ENCODE peak calls at places on chromosomes 2 and 18, in eight cellular contexts. A, Z, I, H, O, T, Q and E are unnamed samples.

GRCh38 chr2:175414872-175415487 is 233.5 kb upstream of the ATP5MC3 start:
- DNase-seq in A (peak; percentile 63), Z (peak; percentile 66), I (peak; percentile 62), H (peak; percentile 63), O (no peak), T (peak; percentile 66), Q (peak; percentile 61), E (peak; percentile 47)

GRCh38 chr2:11307764-11308415 is 36.5 kb downstream of the ROCK2 start:
- DNase-seq in A (no peak), Z (no peak), I (no peak), H (no peak), O (no peak), T (no peak), Q (no peak), E (no peak)

GRCh38 chr2:189363559-189363958 is 77.7 kb upstream of the WDR75 start:
- DNase-seq in A (no peak), Z (peak; percentile 89), I (no peak), H (no peak), O (no peak), T (peak; percentile 51), Q (no peak), E (peak; percentile 81)

GRCh38 chr2:168730391-168730790 is 72.0 kb upstream of the NOSTRIN start:
- DNase-seq in A (no peak), Z (peak; percentile 64), I (no peak), H (peak; percentile 6), O (no peak), T (peak; percentile 19), Q (no peak), E (peak; percentile 4)

GRCh38 chr2:172962824-172963223 is 112.8 kb upstream of the MAP3K20 start:
- DNase-seq in A (no peak), Z (peak; percentile 85), I (no peak), H (no peak), O (no peak), T (peak; percentile 48), Q (no peak), E (peak; percentile 46)

GRCh38 chr2:176814740-176815367 is 397.7 kb upstream of the HNRNPA3 start:
- DNase-seq in A (no peak), Z (peak; percentile 45), I (no peak), H (peak; percentile 24), O (no peak), T (peak; percentile 36), Q (no peak), E (peak; percentile 6)

GRCh38 chr2:64141711-64142405 is 2.4 kb downstream of the PELI1 start:
- DNase-seq in A (no peak), Z (no peak), I (no peak), H (no peak), O (no peak), T (peak; percentile 53), Q (no peak), E (peak; percentile 56)

GRCh38 chr18:26649193-26649543 is 100.8 kb upstream of the KCTD1 start:
- DNase-seq in A (no peak), Z (no peak), I (no peak), H (no peak), O (no peak), T (no peak), Q (no peak), E (no peak)

GRCh38 chr18:35352283-35352682 is 8.1 kb upstream of the ZNF24 start:
- DNase-seq in A (no peak), Z (no peak), I (no peak), H (no peak), O (no peak), T (no peak), Q (no peak), E (no peak)

GRCh38 chr18:35352778-35353177 is 8.6 kb upstream of the ZNF24 start:
- DNase-seq in A (no peak), Z (no peak), I (no peak), H (no peak), O (no peak), T (no peak), Q (no peak), E (no peak)

GRCh38 chr18:35355140-35355618 is 11.0 kb upstream of the ZNF24 start:
- DNase-seq in A (peak; percentile 68), Z (peak; percentile 81), I (peak; percentile 58), H (peak; percentile 66), O (peak; percentile 76), T (peak; percentile 86), Q (peak; percentile 67), E (peak; percentile 78)
- H3K4me3 ChIP-seq in A (no peak overlapping the region), Z (no peak overlapping the region), I (peak overlapping the region; percentile 52), H (no peak overlapping the region), O (no peak overlapping the region), T (peak overlapping the region; percentile 19), Q (no peak overlapping the region), E (peak overlapping the region; percentile 25)

GRCh38 chr2:217185265-217185995 is 325.6 kb upstream of the TNP1 start:
- DNase-seq in A (no peak), Z (no peak), I (no peak), H (no peak), O (no peak), T (no peak), Q (no peak), E (peak; percentile 61)

GRCh38 chr2:217189131-217189530 is 329.3 kb upstream of the TNP1 start:
- DNase-seq in A (no peak), Z (no peak), I (no peak), H (no peak), O (no peak), T (no peak), Q (no peak), E (no peak)

GRCh38 chr2:217184242-217184641 is 324.4 kb upstream of the TNP1 start:
- DNase-seq in A (no peak), Z (peak; percentile 34), I (no peak), H (no peak), O (no peak), T (no peak), Q (no peak), E (no peak)

GRCh38 chr2:217186152-217186551 is 326.3 kb upstream of the TNP1 start:
- DNase-seq in A (peak; percentile 81), Z (no peak), I (peak; percentile 48), H (no peak), O (no peak), T (no peak), Q (no peak), E (no peak)

DNA sequence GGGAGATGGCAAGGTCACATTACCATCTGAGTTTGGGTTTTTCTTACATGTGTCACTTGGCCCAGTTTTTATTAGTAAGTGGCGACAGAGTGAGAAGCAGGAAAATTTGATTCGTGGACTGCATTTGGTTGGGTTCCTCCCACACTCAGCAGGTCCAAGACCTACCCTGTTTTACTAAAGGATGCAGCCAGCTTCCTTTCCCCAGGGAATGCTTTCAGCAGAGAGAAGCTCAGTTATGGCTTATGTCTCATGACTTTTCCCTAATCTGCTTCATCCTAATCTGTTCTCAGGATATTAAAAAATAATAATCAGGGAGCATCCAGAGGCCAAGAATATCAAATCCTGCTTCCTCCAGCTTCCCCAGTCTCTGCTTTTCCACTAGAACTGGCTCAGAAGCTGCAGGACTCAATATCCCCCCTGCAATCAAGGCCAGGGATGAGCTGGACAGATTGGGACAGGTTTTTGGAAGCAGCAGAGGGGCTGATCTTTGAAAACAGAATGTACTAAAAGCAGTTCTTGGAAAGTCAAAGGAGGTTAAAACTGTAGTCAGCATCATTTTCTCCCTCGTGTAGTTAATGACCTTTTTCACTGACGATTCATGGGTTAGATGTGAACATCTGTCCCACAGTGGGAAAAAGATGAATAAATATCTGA is 326.8 kb upstream of the TNP1 start:
- DNase-seq in A (peak; percentile 65), Z (no peak), I (peak; percentile 26), H (no peak), O (no peak), T (no peak), Q (no peak), E (no peak)
- H3K4me3 ChIP-seq in A (no peak overlapping the region), Z (no peak overlapping the region), I (no peak overlapping the region), H (no peak overlapping the region), O (no peak overlapping the region), T (no peak overlapping the region), Q (no peak overlapping the region), E (no peak overlapping the region)

DNA sequence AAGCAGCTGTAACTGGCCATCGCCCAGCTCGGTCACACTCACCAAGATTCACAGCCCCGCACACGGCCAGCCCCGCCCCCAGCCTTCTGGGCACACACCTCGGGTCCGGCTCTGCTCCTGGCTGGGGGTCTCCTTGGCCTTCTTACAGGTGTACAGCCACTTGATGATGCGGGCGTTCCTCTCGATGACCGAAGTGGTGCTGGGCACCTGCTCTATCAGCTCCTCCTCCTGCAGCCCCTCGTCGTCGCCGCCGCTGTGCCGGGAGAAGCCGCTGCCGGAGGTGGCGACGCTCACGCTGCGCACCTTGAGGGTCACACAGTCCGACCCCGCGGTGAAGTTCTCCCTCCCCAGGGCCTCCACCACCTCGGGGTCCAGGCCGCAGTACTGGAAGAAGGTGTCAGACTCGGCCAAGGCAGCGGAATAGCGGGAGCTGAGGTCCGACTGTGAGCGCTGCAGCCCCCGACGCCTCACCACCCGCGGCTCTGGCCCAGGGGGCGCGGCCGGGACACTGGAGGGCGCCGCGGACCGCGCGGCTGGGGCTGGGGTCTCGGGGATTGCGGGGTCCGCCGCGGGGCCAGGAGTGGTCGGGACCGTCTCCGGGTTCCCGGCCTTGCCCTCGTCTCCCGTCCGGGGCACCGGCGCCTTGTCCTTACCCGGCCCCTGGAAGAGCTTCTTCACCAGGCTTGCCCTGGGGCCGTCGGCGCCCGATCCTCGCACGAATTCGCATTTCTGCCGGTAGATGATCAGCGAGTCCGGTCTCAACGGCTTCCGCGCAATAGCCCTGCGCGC is 769 bp downstream of the FAM110C start:
- DNase-seq in A (no peak), Z (no peak), I (no peak), H (peak; percentile 64), O (peak; percentile 49), T (no peak), Q (peak; percentile 67), E (no peak)
- H3K4me3 ChIP-seq in A (peak overlapping the region; percentile 72), Z (peak overlapping the region; percentile 75), I (peak overlapping the region; percentile 72), H (peak overlapping the region; percentile 76), O (peak overlapping the region; percentile 16), T (no peak overlapping the region), Q (peak overlapping the region; percentile 63), E (no peak overlapping the region)

GRCh38 chr2:27306136-27306535 is 2.1 kb downstream of the UCN start:
- DNase-seq in A (no peak), Z (no peak), I (no peak), H (peak; percentile 70), O (no peak), T (no peak), Q (no peak), E (no peak)

GRCh38 chr2:27309651-27310050 is 1.4 kb upstream of the UCN start:
- DNase-seq in A (no peak), Z (no peak), I (no peak), H (no peak), O (no peak), T (no peak), Q (peak; percentile 2), E (no peak)

GRCh38 chr2:27308359-27308875 is at the start of gene UCN:
- DNase-seq in A (no peak), Z (peak; percentile 29), I (no peak), H (peak; percentile 87), O (no peak), T (peak; percentile 17), Q (no peak), E (peak; percentile 38)

GRCh38 chr2:27306657-27307544 is 1.3 kb downstream of the UCN start:
- DNase-seq in A (no peak), Z (no peak), I (no peak), H (peak; percentile 82), O (no peak), T (no peak), Q (no peak), E (no peak)

DNA sequence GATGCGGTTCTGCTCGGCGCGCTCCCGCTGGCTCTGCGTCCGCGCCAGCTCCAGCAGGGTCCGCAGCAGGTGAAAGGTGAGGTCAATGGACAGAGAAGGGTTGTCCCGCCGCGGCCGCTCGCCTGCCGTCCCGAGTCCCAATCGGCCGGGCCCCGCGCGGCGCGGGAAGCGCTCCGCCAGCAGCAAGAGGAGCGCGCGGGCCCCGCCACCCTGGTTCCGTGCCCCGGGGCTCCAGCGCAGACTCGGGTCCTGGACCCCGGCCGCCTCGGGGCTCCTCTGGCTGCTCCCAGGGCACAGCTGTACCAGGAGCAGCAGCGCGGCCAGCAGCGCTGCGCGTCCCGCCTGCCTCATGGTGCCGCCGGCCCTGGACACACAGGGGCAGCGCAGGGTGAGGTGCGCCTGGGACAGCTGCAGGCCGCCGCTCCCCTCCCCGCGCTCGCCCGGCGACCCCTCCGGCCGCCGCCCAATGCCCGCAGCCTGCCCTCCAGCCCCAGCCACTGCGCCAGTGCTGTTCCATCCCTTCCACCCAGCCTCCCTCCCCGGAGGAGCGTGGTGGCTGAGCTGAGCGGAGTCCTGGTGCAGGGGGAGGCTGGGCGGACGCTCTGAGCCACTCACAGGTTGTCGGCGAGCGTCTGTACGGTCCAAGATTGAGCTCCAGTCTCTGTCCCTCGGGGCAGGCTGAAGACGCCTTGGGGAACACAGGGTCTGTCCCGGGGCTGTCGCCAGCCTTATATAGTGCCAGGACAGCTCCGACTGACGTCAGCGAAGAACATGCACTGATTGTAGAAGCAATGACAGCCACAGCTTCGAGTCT is 493 bp downstream of the UCN start:
- DNase-seq in A (no peak), Z (no peak), I (no peak), H (peak; percentile 84), O (no peak), T (no peak), Q (no peak), E (no peak)
- H3K4me3 ChIP-seq in A (no peak overlapping the region), Z (no peak overlapping the region), I (no peak overlapping the region), H (peak overlapping the region; percentile 4), O (no peak overlapping the region), T (no peak overlapping the region), Q (no peak overlapping the region), E (no peak overlapping the region)